ENCODE peak calls at places on chromosomes 2 and 18, in ten cellular contexts. P, U, F, L, B, M, Y, E, Z and A are unnamed samples.
A peak's percentile ranks its signal among the peaks of the same experiment; 100 is the strongest.

GRCh38 chr2:236570081-236570979 is 705 bp downstream of the ACKR3 start:
- DNase-seq in P (no peak), U (no peak), F (no peak), L (no peak), B (no peak), M (no peak), Y (no peak), E (peak; percentile 27), Z (no peak), A (no peak)

GRCh38 chr2:165086337-165086736 is 117.5 kb downstream of the SCN3A start:
- DNase-seq in P (no peak), U (no peak), F (no peak), L (no peak), B (no peak), M (no peak), Y (no peak), E (no peak), Z (no peak), A (no peak)

GRCh38 chr2:220090050-220090449 is 462.6 kb downstream of the SLC4A3 start:
- DNase-seq in P (no peak), U (no peak), F (no peak), L (no peak), B (no peak), M (no peak), Y (no peak), E (no peak), Z (no peak), A (no peak)

GRCh38 chr18:44325903-44326650 is 354.6 kb upstream of the SETBP1 start:
- DNase-seq in P (peak; percentile 81), U (peak; percentile 13), F (peak; percentile 16), L (no peak), B (peak; percentile 64), M (no peak), Y (peak; percentile 51), E (peak; percentile 72), Z (peak; percentile 55), A (peak; percentile 70)

GRCh38 chr2:134882773-134883172 is 35.8 kb upstream of the CCNT2 start:
- DNase-seq in P (no peak), U (no peak), F (no peak), L (no peak), B (no peak), M (no peak), Y (no peak), E (no peak), Z (no peak), A (no peak)

GRCh38 chr2:130755234-130756040 is at the start of gene AMER3:
- DNase-seq in P (peak; percentile 68), U (no peak), F (no peak), L (no peak), B (no peak), M (no peak), Y (peak; percentile 32), E (no peak), Z (no peak), A (no peak)

GRCh38 chr2:88099798-88100488 is 27.9 kb downstream of the FABP1 start:
- DNase-seq in P (peak; percentile 95), U (no peak), F (no peak), L (no peak), B (peak; percentile 34), M (no peak), Y (peak; percentile 9), E (no peak), Z (no peak), A (no peak)

GRCh38 chr2:181354626-181355025 is 102.6 kb upstream of the ITGA4 start:
- DNase-seq in P (no peak), U (no peak), F (no peak), L (no peak), B (peak; percentile 87), M (no peak), Y (no peak), E (peak; percentile 76), Z (no peak), A (no peak)

GRCh38 chr2:53021285-53021684 is 746.3 kb upstream of the CHAC2 start:
- DNase-seq in P (no peak), U (no peak), F (no peak), L (no peak), B (peak; percentile 57), M (no peak), Y (no peak), E (peak; percentile 47), Z (peak; percentile 2), A (no peak)

GRCh38 chr2:188524519-188525113 is 232.9 kb downstream of the GULP1 start:
- DNase-seq in P (no peak), U (peak; percentile 16), F (no peak), L (no peak), B (peak; percentile 62), M (no peak), Y (peak; percentile 38), E (peak; percentile 85), Z (peak; percentile 29), A (no peak)

GRCh38 chr2:15956751-15957736 is 16.7 kb downstream of the MYCN start:
- DNase-seq in P (no peak), U (no peak), F (no peak), L (no peak), B (no peak), M (no peak), Y (no peak), E (no peak), Z (no peak), A (no peak)

DNA sequence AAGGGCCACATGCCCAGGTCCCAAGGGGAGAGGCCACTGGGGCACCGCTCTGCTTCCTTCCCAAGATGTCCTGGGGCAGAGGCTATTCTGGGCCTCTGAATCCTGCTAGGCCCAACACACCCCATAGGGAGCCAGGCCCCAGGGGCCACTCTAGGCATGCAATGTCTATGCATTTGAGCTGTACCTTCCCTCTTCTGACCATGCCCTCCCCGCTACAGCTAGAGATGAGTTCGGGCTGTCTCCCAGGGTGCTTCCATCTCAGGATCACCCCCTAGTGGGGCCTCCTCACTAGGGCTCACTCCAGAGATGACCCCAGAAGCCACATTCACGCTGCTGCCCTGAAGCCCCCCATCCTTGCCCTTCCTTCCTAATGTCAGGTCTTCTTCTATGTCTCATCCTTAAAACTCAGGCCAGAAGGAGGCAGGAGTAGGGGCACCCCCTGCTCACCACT is 54.4 kb downstream of the TNS1 start:
- DNase-seq in P (no peak), U (no peak), F (no peak), L (no peak), B (no peak), M (no peak), Y (no peak), E (no peak), Z (no peak), A (peak; percentile 4)
- TF ChIP-seq CTCF in P (no peak), U (no peak), F (no peak), L (no peak), B (no peak), M (no peak), Y (no peak), E (no peak), Z (no peak), A (no peak)

GRCh38 chr2:70011786-70012185 is 50.4 kb upstream of the ASPRV1 start:
- DNase-seq in P (no peak), U (no peak), F (no peak), L (no peak), B (no peak), M (no peak), Y (no peak), E (no peak), Z (no peak), A (no peak)

GRCh38 chr2:70017962-70018361 is 56.5 kb upstream of the ASPRV1 start:
- DNase-seq in P (no peak), U (no peak), F (no peak), L (no peak), B (no peak), M (no peak), Y (no peak), E (no peak), Z (no peak), A (no peak)

GRCh38 chr2:70012887-70013286 is 51.5 kb upstream of the ASPRV1 start:
- DNase-seq in P (no peak), U (no peak), F (no peak), L (no peak), B (no peak), M (no peak), Y (no peak), E (no peak), Z (no peak), A (no peak)

GRCh38 chr2:70011335-70011734 is 49.9 kb upstream of the ASPRV1 start:
- DNase-seq in P (no peak), U (no peak), F (no peak), L (no peak), B (no peak), M (no peak), Y (no peak), E (no peak), Z (no peak), A (no peak)

DNA sequence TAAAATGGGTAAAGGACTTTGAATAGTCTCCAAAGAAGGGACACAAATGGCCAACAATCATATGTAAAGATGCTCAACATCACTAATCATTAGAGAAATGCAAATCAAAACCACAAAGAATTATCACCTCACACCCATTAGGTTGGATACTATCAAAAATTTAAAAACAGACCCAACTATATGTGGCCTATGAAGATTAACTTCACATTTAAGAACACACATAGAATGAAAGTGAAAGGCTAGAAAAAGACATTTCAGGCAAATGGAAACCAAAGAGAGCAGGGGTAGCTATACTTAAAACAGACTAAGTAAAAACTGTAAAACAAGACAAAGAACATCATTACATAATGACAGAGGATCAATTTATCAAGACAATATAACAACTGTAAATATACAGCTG is 53.5 kb upstream of the ASPRV1 start:
- DNase-seq in P (no peak), U (no peak), F (no peak), L (no peak), B (no peak), M (no peak), Y (no peak), E (no peak), Z (no peak), A (no peak)
- TF ChIP-seq CTCF in P (no peak), U (no peak), F (no peak), L (no peak), B (no peak), M (no peak), Y (no peak), E (no peak), Z (no peak), A (no peak)

GRCh38 chr2:186299610-186300009 is 186.4 kb upstream of the ZC3H15 start:
- DNase-seq in P (no peak), U (no peak), F (no peak), L (no peak), B (no peak), M (no peak), Y (no peak), E (no peak), Z (no peak), A (no peak)

GRCh38 chr2:186294489-186294888 is 191.6 kb upstream of the ZC3H15 start:
- DNase-seq in P (no peak), U (no peak), F (no peak), L (no peak), B (no peak), M (no peak), Y (no peak), E (peak; percentile 11), Z (no peak), A (no peak)
- TF ChIP-seq CTCF in P (no peak), U (no peak), F (no peak), L (no peak), B (no peak), M (no peak), Y (no peak), E (no peak), Z (no peak), A (no peak)

DNA sequence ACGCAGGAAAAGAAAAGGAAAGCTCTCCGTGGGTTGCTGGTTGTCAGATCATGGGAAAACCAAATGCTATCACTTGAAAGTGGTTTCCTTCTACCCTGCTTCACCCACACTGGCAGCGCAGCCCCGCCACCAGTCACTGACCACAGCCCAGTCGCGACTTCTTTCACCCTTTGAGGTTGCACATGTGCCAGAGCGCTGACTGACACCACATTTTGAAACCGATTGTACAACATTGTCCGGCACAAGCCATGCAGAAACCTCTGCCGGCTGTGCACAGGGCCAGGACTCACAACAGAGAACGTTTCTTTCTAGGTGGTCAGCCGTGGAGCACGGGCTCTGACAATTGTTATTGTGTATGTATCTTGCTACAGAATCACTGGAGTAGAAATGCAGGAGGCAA is 827.2 kb upstream of the POU3F3 start:
- DNase-seq in P (no peak), U (no peak), F (no peak), L (no peak), B (no peak), M (no peak), Y (peak; percentile 14), E (no peak), Z (no peak), A (no peak)
- TF ChIP-seq CTCF in P (no peak), U (no peak), F (no peak), L (no peak), B (no peak), M (no peak), Y (no peak), E (no peak), Z (no peak), A (no peak)